ENCODE peak calls at places on chromosomes 12 and 14, in eight cellular contexts. U is HL-60; X is activated CD4-positive, CD25-positive, alpha-beta regulatory T cell; Q is CD8-positive, alpha-beta memory T cell; C is AG10803; Y is testis; Z is iris pigment epithelial cell; F is adrenal gland. H is an unnamed sample.

GRCh38 chr14:69328765-69329164 is 68.8 kb downstream of the GALNT16 start:
- DNase-seq in U (no peak), X (no peak), Q (no peak), C (no peak), Y (no peak), Z (no peak), F (no peak), H (no peak)

GRCh38 chr12:53221203-53222076 is 10.6 kb downstream of the RARG start:
- DNase-seq in U (no peak), X (no peak), Q (no peak), C (peak), Y (peak), Z (peak), F (peak), H (peak)

GRCh38 chr14:90820958-90821357 is 4.7 kb upstream of the TTC7B start:
- DNase-seq in U (peak), X (peak), Q (peak), C (peak), Y (no peak), Z (peak), F (no peak), H (peak)

GRCh38 chr14:69850086-69850735 is 29.0 kb upstream of the SMOC1 start:
- DNase-seq in U (no peak), X (no peak), Q (no peak), C (no peak), Y (peak), Z (no peak), F (no peak), H (no peak)

GRCh38 chr14:21264025-21264801 is 5.0 kb downstream of the HNRNPC start:
- DNase-seq in U (no peak), X (no peak), Q (peak), C (peak), Y (no peak), Z (peak), F (no peak), H (no peak)

GRCh38 chr14:103708750-103709187 is 6.5 kb downstream of the XRCC3 start:
- DNase-seq in U (no peak), X (no peak), Q (no peak), C (no peak), Y (peak), Z (no peak), F (no peak), H (no peak)

GRCh38 chr14:100142073-100143040 is 17.1 kb downstream of the DEGS2 start:
- DNase-seq in U (no peak), X (no peak), Q (no peak), C (no peak), Y (peak), Z (no peak), F (peak), H (no peak)

GRCh38 chr12:16358896-16359295 is 11.5 kb downstream of the MGST1 start:
- DNase-seq in U (no peak), X (no peak), Q (no peak), C (peak), Y (no peak), Z (no peak), F (no peak), H (no peak)

GRCh38 chr12:88001327-88001726 is 27.9 kb downstream of the C12orf50 start:
- DNase-seq in U (no peak), X (no peak), Q (no peak), C (no peak), Y (no peak), Z (no peak), F (no peak), H (no peak)

GRCh38 chr14:49975799-49976198 is 82.9 kb downstream of the ARF6 start:
- DNase-seq in U (no peak), X (no peak), Q (no peak), C (no peak), Y (no peak), Z (peak), F (no peak), H (no peak)

GRCh38 chr12:109295764-109296425 is 13.2 kb downstream of the FOXN4 start:
- DNase-seq in U (no peak), X (no peak), Q (no peak), C (no peak), Y (no peak), Z (no peak), F (no peak), H (no peak)

H was measured in CD8-positive, alpha-beta T cell.